ENCODE peak calls at places on chromosomes 2 and 18, in eight cellular contexts. H is right cardiac atrium; S is GM12865; V is CD8-positive, alpha-beta T cell; X is sciatic nerve; Z is astrocyte of the spinal cord; D is T-helper 1 cell; R is Calu3. F is an unnamed sample.
A peak's percentile ranks its signal among the peaks of the same experiment; 100 is the strongest.

GRCh38 chr2:60465736-60466135 is 87.7 kb downstream of the BCL11A start:
- DNase-seq in H (no peak), S (no peak), V (no peak), X (no peak), Z (no peak), D (no peak), R (no peak), F (no peak)

GRCh38 chr18:995641-996040 is 91.0 kb downstream of the ADCYAP1 start:
- DNase-seq in H (no peak), S (no peak), V (no peak), X (no peak), Z (peak; percentile 83), D (no peak), R (no peak), F (no peak)

GRCh38 chr2:151237422-151238012 is 24.1 kb downstream of the RBM43 start:
- DNase-seq in H (no peak), S (no peak), V (no peak), X (no peak), Z (no peak), D (no peak), R (peak; percentile 6), F (no peak)

GRCh38 chr2:105926960-105927678 is 182.4 kb downstream of the NCK2 start:
- DNase-seq in H (no peak), S (peak; percentile 17), V (peak; percentile 51), X (no peak), Z (no peak), D (no peak), R (peak; percentile 62), F (peak; percentile 34)

GRCh38 chr2:77007668-77008067 is 514.5 kb downstream of the LRRTM4 start:
- DNase-seq in H (no peak), S (no peak), V (no peak), X (no peak), Z (peak; percentile 60), D (no peak), R (no peak), F (no peak)

GRCh38 chr2:205683991-205684390 is 1.7 kb downstream of the NRP2 start:
- DNase-seq in H (no peak), S (no peak), V (no peak), X (no peak), Z (no peak), D (no peak), R (no peak), F (no peak)

GRCh38 chr2:160232905-160233475 is 32.9 kb upstream of the ITGB6 start:
- DNase-seq in H (no peak), S (no peak), V (no peak), X (no peak), Z (no peak), D (no peak), R (no peak), F (no peak)

GRCh38 chr2:127909019-127909418 is 23.3 kb upstream of the AMMECR1L start:
- DNase-seq in H (no peak), S (no peak), V (no peak), X (no peak), Z (no peak), D (no peak), R (peak; percentile 41), F (no peak)

GRCh38 chr2:237818066-237818473 is 19.5 kb downstream of the RBM44 start:
- DNase-seq in H (no peak), S (no peak), V (no peak), X (no peak), Z (peak; percentile 10), D (no peak), R (no peak), F (no peak)

GRCh38 chr2:28745225-28745624 is 6.4 kb upstream of the PPP1CB start:
- DNase-seq in H (no peak), S (no peak), V (no peak), X (no peak), Z (no peak), D (no peak), R (no peak), F (no peak)

GRCh38 chr2:9708683-9709538 is 78.1 kb upstream of the YWHAQ start:
- DNase-seq in H (no peak), S (peak; percentile 63), V (no peak), X (no peak), Z (no peak), D (no peak), R (no peak), F (no peak)

GRCh38 chr2:217953011-217953481 is 49.7 kb downstream of the TNS1 start:
- DNase-seq in H (peak; percentile 87), S (no peak), V (no peak), X (peak; percentile 58), Z (no peak), D (no peak), R (no peak), F (no peak)

GRCh38 chr2:202090530-202090929 is 17.5 kb downstream of the KIAA2012 start:
- DNase-seq in H (peak; percentile 66), S (no peak), V (no peak), X (no peak), Z (no peak), D (no peak), R (no peak), F (no peak)

GRCh38 chr18:457120-457519 is 43.4 kb downstream of the COLEC12 start:
- DNase-seq in H (peak; percentile 80), S (no peak), V (no peak), X (peak; percentile 70), Z (peak; percentile 76), D (no peak), R (no peak), F (no peak)

GRCh38 chr2:16239296-16239850 is 299.0 kb downstream of the MYCN start:
- DNase-seq in H (no peak), S (no peak), V (no peak), X (no peak), Z (no peak), D (no peak), R (no peak), F (no peak)

GRCh38 chr2:63819765-63820717 is 21.7 kb upstream of the UGP2 start:
- DNase-seq in H (peak; percentile 63), S (no peak), V (no peak), X (no peak), Z (no peak), D (no peak), R (no peak), F (no peak)

GRCh38 chr2:162308747-162309503 is 9.6 kb downstream of the IFIH1 start:
- DNase-seq in H (no peak), S (no peak), V (no peak), X (no peak), Z (no peak), D (no peak), R (no peak), F (no peak)

GRCh38 chr2:180690611-180691010 is 289.8 kb upstream of the UBE2E3 start:
- DNase-seq in H (no peak), S (no peak), V (no peak), X (no peak), Z (peak; percentile 7), D (no peak), R (no peak), F (no peak)

GRCh38 chr2:45912109-45912508 is 260.6 kb downstream of the PRKCE start:
- DNase-seq in H (no peak), S (no peak), V (no peak), X (no peak), Z (no peak), D (no peak), R (no peak), F (no peak)

GRCh38 chr2:196336715-196337617 is 165.6 kb upstream of the STK17B start:
- DNase-seq in H (no peak), S (peak; percentile 38), V (peak; percentile 14), X (no peak), Z (peak; percentile 49), D (no peak), R (peak; percentile 34), F (peak; percentile 23)

GRCh38 chr2:10449838-10450691 is 1.9 kb upstream of the ODC1 start:
- DNase-seq in H (no peak), S (no peak), V (no peak), X (no peak), Z (no peak), D (no peak), R (peak; percentile 56), F (no peak)

GRCh38 chr2:156192468-156192867 is 140.1 kb downstream of the NR4A2 start:
- DNase-seq in H (no peak), S (peak; percentile 30), V (no peak), X (no peak), Z (no peak), D (no peak), R (no peak), F (no peak)

GRCh38 chr2:185608799-185609198 is 129.8 kb upstream of the FSIP2 start:
- DNase-seq in H (no peak), S (no peak), V (no peak), X (no peak), Z (peak; percentile 27), D (no peak), R (peak; percentile 28), F (no peak)

GRCh38 chr2:21411796-21412195 is 288.0 kb downstream of the TDRD15 start:
- DNase-seq in H (no peak), S (no peak), V (no peak), X (no peak), Z (no peak), D (no peak), R (no peak), F (no peak)

GRCh38 chr2:218400167-218400929 is 680 bp downstream of the CTDSP1 start:
- DNase-seq in H (peak; percentile 86), S (no peak), V (peak; percentile 47), X (peak; percentile 81), Z (peak; percentile 13), D (no peak), R (no peak), F (peak; percentile 27)

GRCh38 chr2:235669983-235670962 is 176.4 kb downstream of the AGAP1 start:
- DNase-seq in H (peak; percentile 83), S (no peak), V (no peak), X (peak; percentile 80), Z (peak; percentile 66), D (no peak), R (peak; percentile 61), F (no peak)

GRCh38 chr2:180707867-180708205 is 272.6 kb upstream of the UBE2E3 start:
- DNase-seq in H (no peak), S (no peak), V (no peak), X (no peak), Z (peak; percentile 88), D (no peak), R (peak; percentile 64), F (no peak)

GRCh38 chr2:163812926-163813520 is 77.2 kb upstream of the FIGN start:
- DNase-seq in H (no peak), S (no peak), V (no peak), X (no peak), Z (peak; percentile 18), D (no peak), R (no peak), F (no peak)

GRCh38 chr2:16019617-16020351 is 79.4 kb downstream of the MYCN start:
- DNase-seq in H (no peak), S (no peak), V (no peak), X (no peak), Z (no peak), D (no peak), R (no peak), F (no peak)

GRCh38 chr2:3641181-3641580 is 16.8 kb upstream of the ALLC start:
- DNase-seq in H (no peak), S (no peak), V (no peak), X (peak; percentile 46), Z (no peak), D (no peak), R (no peak), F (no peak)

GRCh38 chr2:148300534-148300933 is 279.6 kb downstream of the MBD5 start:
- DNase-seq in H (no peak), S (no peak), V (no peak), X (no peak), Z (no peak), D (no peak), R (no peak), F (no peak)

GRCh38 chr2:80149991-80150390 is 154.6 kb downstream of the LRRTM1 start:
- DNase-seq in H (no peak), S (no peak), V (no peak), X (no peak), Z (no peak), D (no peak), R (no peak), F (no peak)